ENCODE peak calls at places on chromosomes 16 and 17, in ten cellular contexts. Z is AG10803, W is fibroblast of pulmonary artery, M is cardiac muscle cell, L is esophagus muscularis mucosa, O is adrenal gland, Y is NB4, V is thoracic aorta, R is skeletal muscle cell, B is AG04450. X is an unnamed sample.

GRCh38 chr16:11136600-11136999 is 119.4 kb downstream of the SOCS1 start:
- DNase-seq in Z (peak; percentile 29), W (peak; percentile 43), M (no peak), L (no peak), O (peak; percentile 77), Y (peak; percentile 35), V (no peak), R (no peak), B (no peak), X (peak; percentile 10)

GRCh38 chr17:47315451-47316266 is 8.1 kb upstream of the EFCAB13 start:
- DNase-seq in Z (peak; percentile 79), W (peak; percentile 93), M (peak; percentile 73), L (peak; percentile 42), O (no peak), Y (peak; percentile 77), V (no peak), R (peak; percentile 91), B (peak; percentile 92), X (peak; percentile 76)

GRCh38 chr17:58531661-58532554 is 17.5 kb upstream of the MTMR4 start:
- DNase-seq in Z (peak; percentile 23), W (peak; percentile 39), M (peak; percentile 84), L (no peak), O (peak; percentile 76), Y (peak; percentile 56), V (no peak), R (no peak), B (no peak), X (peak; percentile 53)

GRCh38 chr17:50198026-50198669 is 3.3 kb downstream of the COL1A1 start:
- DNase-seq in Z (peak; percentile 60), W (peak; percentile 79), M (peak; percentile 68), L (no peak), O (peak; percentile 74), Y (peak; percentile 69), V (no peak), R (no peak), B (no peak), X (peak; percentile 77)

GRCh38 chr16:441447-441846 is 16.0 kb downstream of the RAB11FIP3 start:
- DNase-seq in Z (no peak), W (no peak), M (no peak), L (no peak), O (no peak), Y (no peak), V (no peak), R (no peak), B (no peak), X (no peak)

GRCh38 chr16:85423631-85424030 is 189.5 kb upstream of the GSE1 start:
- DNase-seq in Z (no peak), W (no peak), M (no peak), L (no peak), O (no peak), Y (no peak), V (no peak), R (no peak), B (no peak), X (no peak)

GRCh38 chr17:74192950-74193781 is 10.3 kb upstream of the RPL38 start:
- DNase-seq in Z (no peak), W (no peak), M (no peak), L (no peak), O (peak; percentile 82), Y (peak; percentile 47), V (no peak), R (no peak), B (no peak), X (peak; percentile 69)

GRCh38 chr16:813204-813915 is 12.8 kb upstream of the GNG13 start:
- DNase-seq in Z (peak; percentile 6), W (peak; percentile 24), M (peak; percentile 77), L (no peak), O (no peak), Y (no peak), V (no peak), R (no peak), B (no peak), X (no peak)

GRCh38 chr17:53454337-53454736 is 368.4 kb upstream of the KIF2B start:
- DNase-seq in Z (no peak), W (no peak), M (no peak), L (no peak), O (no peak), Y (no peak), V (no peak), R (no peak), B (no peak), X (no peak)

GRCh38 chr17:8128125-8128784 is 4.3 kb upstream of the HES7 start:
- DNase-seq in Z (no peak), W (no peak), M (no peak), L (no peak), O (no peak), Y (no peak), V (no peak), R (no peak), B (no peak), X (no peak)

GRCh38 chr17:45293413-45294211 is 23.2 kb downstream of the MAP3K14 start:
- DNase-seq in Z (peak; percentile 92), W (peak; percentile 87), M (peak; percentile 68), L (peak; percentile 95), O (peak; percentile 98), Y (peak; percentile 82), V (peak; percentile 82), R (peak; percentile 84), B (peak; percentile 65), X (peak; percentile 79)

GRCh38 chr16:8863594-8864424 is 5.0 kb downstream of the CARHSP1 start:
- DNase-seq in Z (no peak), W (no peak), M (peak; percentile 59), L (no peak), O (peak; percentile 96), Y (peak; percentile 41), V (no peak), R (no peak), B (no peak), X (peak; percentile 66)

GRCh38 chr17:82226170-82226808 is 2.6 kb upstream of the SLC16A3 start:
- DNase-seq in Z (no peak), W (no peak), M (no peak), L (no peak), O (no peak), Y (no peak), V (no peak), R (no peak), B (no peak), X (no peak)

GRCh38 chr17:82228278-82228841 is 482 bp upstream of the SLC16A3 start:
- DNase-seq in Z (no peak), W (no peak), M (no peak), L (no peak), O (peak; percentile 60), Y (peak; percentile 90), V (no peak), R (no peak), B (no peak), X (no peak)

GRCh38 chr17:82228842-82229685 is at the start of gene SLC16A3:
- DNase-seq in Z (peak; percentile 80), W (peak; percentile 82), M (peak; percentile 88), L (peak; percentile 89), O (no peak), Y (peak; percentile 85), V (no peak), R (no peak), B (no peak), X (peak; percentile 82)

GRCh38 chr17:82226809-82227628 is 1.8 kb upstream of the SLC16A3 start:
- DNase-seq in Z (no peak), W (no peak), M (no peak), L (no peak), O (no peak), Y (no peak), V (no peak), R (no peak), B (no peak), X (no peak)

DNA sequence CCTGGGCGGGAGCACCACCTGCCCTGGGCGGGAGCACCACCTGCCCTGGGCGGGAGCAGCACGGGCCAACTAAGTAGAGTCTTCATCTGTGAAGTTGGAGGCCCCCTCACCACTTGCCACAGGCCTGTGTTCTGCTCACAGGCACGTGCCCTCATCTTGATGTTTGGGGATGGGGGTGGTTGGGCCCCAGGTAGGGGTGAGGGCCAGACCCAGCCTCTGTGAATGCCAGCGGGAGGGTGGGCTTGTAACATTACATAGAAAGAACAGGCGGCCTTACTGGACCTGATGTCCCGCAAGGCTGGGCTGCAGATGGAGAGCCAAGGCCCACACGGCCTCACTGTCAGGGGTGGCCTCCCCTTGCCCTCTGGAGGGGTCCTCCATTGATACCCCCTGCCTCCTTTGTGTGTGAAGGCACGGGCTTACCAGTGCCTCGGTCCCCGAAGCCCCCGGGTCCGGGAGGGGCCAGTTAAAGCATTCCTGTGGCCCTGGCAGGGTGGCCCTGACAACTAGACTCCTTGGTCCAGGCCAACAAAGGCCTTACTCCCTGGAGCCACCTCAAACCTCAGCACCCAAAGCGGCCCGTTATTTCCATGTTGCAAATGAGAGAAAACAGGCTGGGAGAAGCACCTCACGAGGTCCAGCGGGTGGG is 1.1 kb upstream of the SLC16A3 start:
- DNase-seq in Z (no peak), W (no peak), M (no peak), L (no peak), O (no peak), Y (no peak), V (no peak), R (no peak), B (no peak), X (no peak)
- H3K4me3 ChIP-seq in Z (no peak overlapping the region), W (peak overlapping the region; percentile 47), M (peak overlapping the region; percentile 98), L (peak overlapping the region; percentile 76), O (no peak overlapping the region), Y (peak overlapping the region; percentile 50), V (peak overlapping the region; percentile 91), R (peak overlapping the region; percentile 55), B (peak overlapping the region; percentile 76), X (no peak overlapping the region)

GRCh38 chr16:79638386-79639106 is 38.0 kb upstream of the MAF start:
- DNase-seq in Z (no peak), W (no peak), M (no peak), L (no peak), O (no peak), Y (no peak), V (no peak), R (no peak), B (no peak), X (peak; percentile 47)
- H3K4me3 ChIP-seq in Z (no peak overlapping the region), W (no peak overlapping the region), M (no peak overlapping the region), L (no peak overlapping the region), O (no peak overlapping the region), Y (no peak overlapping the region), V (no peak overlapping the region), R (no peak overlapping the region), B (no peak overlapping the region), X (no peak overlapping the region)

GRCh38 chr17:64182325-64183012 is 52.5 kb upstream of the ERN1 start:
- DNase-seq in Z (no peak), W (no peak), M (no peak), L (no peak), O (no peak), Y (no peak), V (no peak), R (no peak), B (no peak), X (no peak)
- H3K4me3 ChIP-seq in Z (no peak overlapping the region), W (no peak overlapping the region), M (no peak overlapping the region), L (no peak overlapping the region), O (no peak overlapping the region), Y (no peak overlapping the region), V (no peak overlapping the region), R (no peak overlapping the region), B (no peak overlapping the region), X (no peak overlapping the region)

DNA sequence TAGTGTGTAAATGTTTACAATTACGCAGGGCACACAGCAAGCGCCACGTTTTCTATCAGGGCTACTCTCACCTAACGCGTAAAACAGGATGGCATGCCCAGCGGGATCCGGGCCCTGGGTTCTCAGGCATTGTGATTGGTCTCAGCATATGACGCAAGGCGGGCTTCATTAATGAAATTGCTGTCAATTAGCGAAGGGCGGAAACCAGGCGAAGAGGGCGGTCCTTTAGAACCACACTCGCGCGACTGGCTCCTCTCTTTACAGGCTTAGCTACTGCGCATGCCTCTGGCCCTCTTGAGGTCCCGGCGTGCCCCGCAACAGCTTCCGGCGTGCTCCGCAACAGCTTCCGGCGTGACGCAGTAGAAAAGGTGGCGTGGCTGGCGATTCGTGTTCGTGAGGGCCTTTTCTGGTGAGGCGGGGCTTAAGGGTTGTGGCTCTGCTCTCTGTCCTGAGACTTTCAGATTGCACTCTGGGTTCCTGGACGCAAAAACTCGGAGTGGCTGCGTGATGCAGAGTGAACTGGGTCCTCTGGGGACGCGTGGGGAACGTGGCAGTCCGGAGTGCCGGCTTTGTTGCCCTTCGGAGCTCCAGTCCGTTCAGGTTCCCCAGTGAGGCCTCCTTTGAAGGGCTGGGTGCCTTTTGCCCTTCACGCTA is 9.2 kb downstream of the OR2C1 start:
- DNase-seq in Z (peak; percentile 97), W (peak; percentile 94), M (no peak), L (peak; percentile 92), O (peak; percentile 97), Y (peak; percentile 97), V (peak; percentile 39), R (peak; percentile 83), B (peak; percentile 83), X (peak; percentile 93)
- H3K4me3 ChIP-seq in Z (peak overlapping the region; percentile 81), W (peak overlapping the region; percentile 69), M (no peak overlapping the region), L (peak overlapping the region; percentile 62), O (no peak overlapping the region), Y (peak overlapping the region; percentile 86), V (peak overlapping the region; percentile 68), R (peak overlapping the region; percentile 71), B (peak overlapping the region; percentile 76), X (peak overlapping the region; percentile 63)

X was measured in epithelial cell of esophagus.